ENCODE peak calls at places on chromosome 1, in seven cellular contexts. One of them, this sample, is unnamed.

GRCh38 chr1:109113787-109114568 is at the start of gene ELAPOR1:
- DNase-seq in HepG2: no peak
- DNase-seq in H1: peak; percentile 73
- DNase-seq in GM12892: peak; percentile 36
- DNase-seq in GM12878: no peak
- DNase-seq in K562: no peak
- DNase-seq in SK-N-SH: peak; percentile 74
- DNase-seq in this sample: no peak

GRCh38 chr1:115373305-115373704 is 35.3 kb upstream of the NGF start:
- DNase-seq in GM12878: no peak
- DNase-seq in K562: no peak
- DNase-seq in H1: no peak
- DNase-seq in GM12892: no peak
- DNase-seq in SK-N-SH: no peak
- DNase-seq in HepG2: no peak
- DNase-seq in this sample: no peak

GRCh38 chr1:184242507-184242943 is 144.3 kb upstream of the C1orf21 start:
- DNase-seq in GM12878: no peak
- DNase-seq in GM12892: no peak
- DNase-seq in K562: no peak
- DNase-seq in HepG2: no peak
- DNase-seq in H1: no peak
- DNase-seq in SK-N-SH: no peak
- DNase-seq in this sample: no peak

GRCh38 chr1:222754386-222755139 is 17.6 kb downstream of the FAM177B start:
- DNase-seq in SK-N-SH: no peak
- DNase-seq in HepG2: no peak
- DNase-seq in GM12892: no peak
- DNase-seq in H1: no peak
- DNase-seq in K562: no peak
- DNase-seq in GM12878: no peak
- DNase-seq in this sample: no peak

GRCh38 chr1:243354511-243355153 is 98.8 kb downstream of the SDCCAG8 start:
- DNase-seq in HepG2: no peak
- DNase-seq in GM12892: no peak
- DNase-seq in K562: no peak
- DNase-seq in SK-N-SH: no peak
- DNase-seq in GM12878: no peak
- DNase-seq in H1: no peak
- DNase-seq in this sample: no peak

GRCh38 chr1:87243573-87243972 is 85.1 kb upstream of the LMO4 start:
- DNase-seq in SK-N-SH: no peak
- DNase-seq in HepG2: no peak
- DNase-seq in H1: no peak
- DNase-seq in GM12878: no peak
- DNase-seq in GM12892: no peak
- DNase-seq in K562: no peak
- DNase-seq in this sample: no peak

GRCh38 chr1:184472117-184472516 is 85.3 kb downstream of the C1orf21 start:
- DNase-seq in SK-N-SH: no peak
- DNase-seq in HepG2: no peak
- DNase-seq in GM12892: no peak
- DNase-seq in K562: no peak
- DNase-seq in GM12878: no peak
- DNase-seq in H1: no peak
- DNase-seq in this sample: no peak

GRCh38 chr1:17372955-17373354 is 959 bp downstream of the PADI6 start:
- DNase-seq in GM12892: no peak
- DNase-seq in GM12878: no peak
- DNase-seq in HepG2: no peak
- DNase-seq in SK-N-SH: no peak
- DNase-seq in H1: no peak
- DNase-seq in K562: no peak
- DNase-seq in this sample: no peak

GRCh38 chr1:97630968-97631367 is 289.9 kb downstream of the DPYD start:
- DNase-seq in HepG2: no peak
- DNase-seq in H1: no peak
- DNase-seq in GM12878: no peak
- DNase-seq in SK-N-SH: peak; percentile 8
- DNase-seq in GM12892: no peak
- DNase-seq in K562: no peak
- DNase-seq in this sample: no peak

GRCh38 chr1:78649628-78650027 is at the start of gene IFI44:
- DNase-seq in HepG2: no peak
- DNase-seq in GM12878: peak; percentile 75
- DNase-seq in K562: no peak
- DNase-seq in GM12892: peak; percentile 5
- DNase-seq in SK-N-SH: peak; percentile 3
- DNase-seq in H1: no peak
- DNase-seq in this sample: peak; percentile 12

GRCh38 chr1:229364216-229365065 is 21.6 kb upstream of the CCSAP start:
- DNase-seq in HepG2: no peak
- DNase-seq in SK-N-SH: no peak
- DNase-seq in GM12892: no peak
- DNase-seq in K562: no peak
- DNase-seq in GM12878: no peak
- DNase-seq in H1: no peak
- DNase-seq in this sample: no peak

GRCh38 chr1:109218516-109218915 is 4.8 kb downstream of the SARS1 start:
- DNase-seq in GM12878: no peak
- DNase-seq in GM12892: no peak
- DNase-seq in H1: no peak
- DNase-seq in SK-N-SH: no peak
- DNase-seq in K562: peak; percentile 65
- DNase-seq in HepG2: no peak
- DNase-seq in this sample: no peak

GRCh38 chr1:161420763-161421455 is 53.2 kb upstream of the CFAP126 start:
- DNase-seq in H1: peak; percentile 68
- DNase-seq in GM12892: no peak
- DNase-seq in K562: peak; percentile 23
- DNase-seq in HepG2: no peak
- DNase-seq in SK-N-SH: no peak
- DNase-seq in GM12878: no peak
- DNase-seq in this sample: no peak

GRCh38 chr1:80531182-80531581 is 1269.6 kb upstream of the ADGRL2 start:
- DNase-seq in GM12892: no peak
- DNase-seq in H1: no peak
- DNase-seq in HepG2: no peak
- DNase-seq in K562: no peak
- DNase-seq in SK-N-SH: no peak
- DNase-seq in GM12878: no peak
- DNase-seq in this sample: no peak

GRCh38 chr1:59368007-59368670 is 71.2 kb downstream of the FGGY start:
- DNase-seq in GM12878: no peak
- DNase-seq in K562: no peak
- DNase-seq in H1: no peak
- DNase-seq in HepG2: peak; percentile 56
- DNase-seq in GM12892: no peak
- DNase-seq in SK-N-SH: no peak
- DNase-seq in this sample: no peak

GRCh38 chr1:153246825-153247224 is 12.7 kb upstream of the LORICRIN start:
- DNase-seq in GM12892: no peak
- DNase-seq in H1: no peak
- DNase-seq in GM12878: no peak
- DNase-seq in SK-N-SH: no peak
- DNase-seq in HepG2: no peak
- DNase-seq in K562: no peak
- DNase-seq in this sample: no peak

GRCh38 chr1:11528636-11529121 is 49.7 kb downstream of the DISP3 start:
- DNase-seq in SK-N-SH: no peak
- DNase-seq in HepG2: no peak
- DNase-seq in GM12892: no peak
- DNase-seq in K562: no peak
- DNase-seq in GM12878: no peak
- DNase-seq in H1: no peak
- DNase-seq in this sample: no peak

GRCh38 chr1:98104285-98104684 is 183.5 kb upstream of the DPYD start:
- DNase-seq in HepG2: no peak
- DNase-seq in GM12878: no peak
- DNase-seq in SK-N-SH: no peak
- DNase-seq in GM12892: no peak
- DNase-seq in H1: no peak
- DNase-seq in K562: no peak
- DNase-seq in this sample: no peak

GRCh38 chr1:79775402-79775801 is 768.9 kb upstream of the ADGRL4 start:
- DNase-seq in GM12892: no peak
- DNase-seq in H1: no peak
- DNase-seq in SK-N-SH: no peak
- DNase-seq in K562: no peak
- DNase-seq in GM12878: no peak
- DNase-seq in HepG2: no peak
- DNase-seq in this sample: no peak

GRCh38 chr1:230518511-230518910 is 92.4 kb upstream of the PGBD5 start:
- DNase-seq in K562: no peak
- DNase-seq in H1: no peak
- DNase-seq in GM12892: no peak
- DNase-seq in GM12878: no peak
- DNase-seq in HepG2: no peak
- DNase-seq in SK-N-SH: no peak
- DNase-seq in this sample: no peak

GRCh38 chr1:232587141-232588008 is 42.6 kb downstream of the SIPA1L2 start:
- DNase-seq in SK-N-SH: no peak
- DNase-seq in H1: no peak
- DNase-seq in GM12892: no peak
- DNase-seq in GM12878: no peak
- DNase-seq in HepG2: no peak
- DNase-seq in K562: no peak
- DNase-seq in this sample: no peak

GRCh38 chr1:150513275-150513885 is 2.2 kb upstream of the FALEC start:
- DNase-seq in SK-N-SH: no peak
- DNase-seq in H1: no peak
- DNase-seq in HepG2: no peak
- DNase-seq in GM12878: no peak
- DNase-seq in K562: peak; percentile 66
- DNase-seq in GM12892: no peak
- DNase-seq in this sample: no peak

DNA sequence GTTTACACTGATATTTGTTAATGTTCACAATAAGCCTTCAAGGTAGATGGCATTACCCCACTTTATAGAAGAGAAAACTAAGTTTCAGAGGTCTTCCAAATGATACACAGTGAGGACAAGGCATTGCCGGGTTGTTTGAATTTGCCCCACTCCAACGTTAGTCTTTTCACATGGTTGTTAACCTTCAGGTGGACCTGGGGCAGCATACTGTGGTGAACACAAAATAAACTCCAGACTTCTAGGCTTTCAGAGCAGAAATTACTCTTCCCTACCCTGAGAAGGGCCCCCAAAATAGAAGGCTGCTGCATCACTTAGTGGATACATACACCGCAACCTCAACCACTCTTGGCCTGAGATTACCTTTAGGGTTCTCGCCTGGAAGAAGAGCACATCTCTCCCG is 3.4 kb upstream of the KHDRBS1 start:
- DNase-seq in HepG2: no peak
- DNase-seq in K562: no peak
- DNase-seq in H1: no peak
- DNase-seq in SK-N-SH: no peak
- DNase-seq in GM12892: no peak
- DNase-seq in GM12878: no peak
- DNase-seq in this sample: no peak
- TF ChIP-seq TAF1 in HepG2: no peak
- TF ChIP-seq TAF1 in K562: no peak
- TF ChIP-seq TAF1 in H1: no peak
- TF ChIP-seq TAF1 in SK-N-SH: no peak
- TF ChIP-seq TAF1 in GM12892: no peak
- TF ChIP-seq TAF1 in GM12878: no peak
- TF ChIP-seq TAF1 in this sample: no peak

DNA sequence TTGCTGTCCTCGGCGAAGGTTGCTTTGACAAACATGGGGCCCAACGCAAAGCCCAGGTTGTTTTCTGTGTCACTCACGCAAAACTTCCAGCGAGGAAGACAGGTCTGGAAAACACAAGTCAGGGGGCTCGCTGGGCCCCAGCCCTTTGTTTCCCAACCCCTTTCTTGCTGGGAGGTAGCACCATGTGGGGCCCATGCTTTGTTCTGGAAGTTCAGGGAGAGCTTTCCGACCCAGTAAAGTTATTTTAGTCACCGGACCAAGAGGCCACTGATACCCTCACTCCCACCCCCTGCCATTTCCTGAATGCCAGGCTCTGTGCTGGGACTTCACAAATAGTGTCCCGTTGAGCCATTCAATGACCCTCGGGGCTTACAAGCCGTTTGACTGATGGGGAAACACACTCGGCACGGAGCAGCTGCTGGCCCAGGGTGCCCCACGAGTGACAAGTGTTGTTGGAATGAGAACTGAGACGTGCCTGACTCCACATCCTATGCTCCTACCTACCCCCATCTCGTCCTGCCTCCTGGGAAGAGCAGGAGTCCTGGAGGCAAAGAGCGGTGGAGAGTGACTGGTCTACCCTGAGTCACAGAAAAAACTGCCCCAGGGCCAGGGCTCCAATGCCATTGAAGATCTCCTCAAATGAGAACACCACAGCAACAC is 52.0 kb downstream of the ECE1 start:
- DNase-seq in K562: no peak
- DNase-seq in HepG2: no peak
- DNase-seq in GM12878: no peak
- DNase-seq in SK-N-SH: no peak
- DNase-seq in H1: no peak
- DNase-seq in GM12892: no peak
- DNase-seq in this sample: no peak
- TF ChIP-seq TAF1 in K562: no peak
- TF ChIP-seq TAF1 in HepG2: no peak
- TF ChIP-seq TAF1 in GM12878: no peak
- TF ChIP-seq TAF1 in SK-N-SH: no peak
- TF ChIP-seq TAF1 in H1: no peak
- TF ChIP-seq TAF1 in GM12892: no peak
- TF ChIP-seq TAF1 in this sample: no peak

DNA sequence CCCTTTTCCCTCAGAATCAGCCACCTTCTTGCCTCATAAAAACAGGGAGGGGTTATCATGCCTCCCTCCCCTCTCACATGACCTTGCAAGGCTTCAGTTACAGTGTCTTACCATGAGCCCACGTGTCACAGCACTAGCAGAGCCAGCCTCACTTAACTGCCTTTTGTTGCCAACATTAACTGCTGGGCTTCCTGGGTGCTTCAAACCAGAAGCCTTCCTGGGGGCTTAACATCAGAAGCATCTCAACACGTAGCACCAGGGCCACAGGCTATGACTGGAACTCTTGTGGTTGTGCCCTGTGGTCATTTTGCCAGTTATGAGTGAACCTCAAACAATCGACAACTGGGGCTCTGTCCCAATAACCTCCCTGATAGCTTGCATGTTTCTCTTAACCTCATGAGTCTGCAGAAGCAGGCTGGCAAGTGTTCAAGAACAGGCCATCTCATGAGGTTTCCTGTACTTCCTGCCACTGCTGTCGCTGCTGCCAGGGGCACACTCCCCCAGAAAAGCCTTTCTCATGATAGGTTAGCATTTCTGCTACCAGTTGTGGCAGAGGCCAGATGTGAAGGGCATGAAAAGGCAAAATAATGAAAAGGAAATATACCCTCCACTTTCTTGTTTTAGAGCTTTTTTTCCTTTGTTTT is 132.2 kb downstream of the GLUL start:
- DNase-seq in HepG2: no peak
- DNase-seq in K562: peak; percentile 79
- DNase-seq in GM12892: no peak
- DNase-seq in SK-N-SH: no peak
- DNase-seq in GM12878: peak; percentile 66
- DNase-seq in H1: no peak
- DNase-seq in this sample: no peak
- TF ChIP-seq TAF1 in HepG2: no peak
- TF ChIP-seq TAF1 in K562: no peak
- TF ChIP-seq TAF1 in GM12892: no peak
- TF ChIP-seq TAF1 in SK-N-SH: no peak
- TF ChIP-seq TAF1 in GM12878: no peak
- TF ChIP-seq TAF1 in H1: no peak
- TF ChIP-seq TAF1 in this sample: no peak

GRCh38 chr1:219660666-219661463 is 48.0 kb upstream of the ZC3H11B start:
- DNase-seq in HepG2: no peak
- DNase-seq in K562: peak; percentile 76
- DNase-seq in GM12892: peak; percentile 14
- DNase-seq in H1: peak; percentile 91
- DNase-seq in GM12878: peak; percentile 27
- DNase-seq in SK-N-SH: no peak
- DNase-seq in this sample: no peak
- TF ChIP-seq TAF1 in HepG2: no peak
- TF ChIP-seq TAF1 in K562: no peak
- TF ChIP-seq TAF1 in GM12892: no peak
- TF ChIP-seq TAF1 in H1: no peak
- TF ChIP-seq TAF1 in GM12878: no peak
- TF ChIP-seq TAF1 in SK-N-SH: no peak
- TF ChIP-seq TAF1 in this sample: no peak

This sample was measured in GM12891.